ENCODE peak calls at places on chromosome 2, in four cellular contexts. X is HepG2, B is NCI-H446, S is dorsolateral prefrontal cortex. A is an unnamed sample.

GRCh38 chr2:159557437-159558034 is 58.8 kb downstream of the BAZ2B start:
- DNase-seq in B (no peak), S (no peak), X (peak), A (no peak)

GRCh38 chr2:75609334-75609689 is 37.3 kb upstream of the MRPL19 start:
- DNase-seq in X (no peak), S (no peak), B (no peak), A (no peak)

GRCh38 chr2:181393472-181393871 is 63.7 kb upstream of the ITGA4 start:
- DNase-seq in X (peak), S (no peak), B (no peak), A (no peak)

GRCh38 chr2:86172610-86173009 is 22.7 kb downstream of the IMMT start:
- DNase-seq in B (no peak), X (no peak), S (no peak), A (no peak)

GRCh38 chr2:134260726-134261125 is 6.9 kb downstream of the MGAT5 start:
- DNase-seq in X (no peak), S (no peak), B (no peak), A (no peak)

GRCh38 chr2:105299290-105299689 is 30.2 kb downstream of the TGFBRAP1 start:
- DNase-seq in X (peak), S (no peak), B (no peak), A (no peak)

GRCh38 chr2:115083216-115083615 is 640.8 kb downstream of the DPP10 start:
- DNase-seq in X (no peak), B (no peak), S (no peak), A (no peak)

GRCh38 chr2:9243357-9243756 is 36.7 kb downstream of the ASAP2 start:
- DNase-seq in B (no peak), X (no peak), S (no peak), A (no peak)

GRCh38 chr2:75200140-75200985 is 1.0 kb upstream of the TACR1 start:
- DNase-seq in B (peak), X (no peak), S (peak), A (peak)

A was measured in prostate gland.